ENCODE peak calls at places on chromosomes 6 and 20, in five cellular contexts. P, Y, J, F and C are unnamed samples.

GRCh38 chr6:116941727-116942126 is 64.7 kb downstream of the RFX6 start:
- DNase-seq in P (no peak), Y (no peak), J (no peak), F (no peak), C (no peak)

GRCh38 chr20:64244281-64244805 is 11.2 kb upstream of the PCMTD2 start:
- DNase-seq in P (no peak), Y (no peak), J (no peak), F (no peak), C (no peak)

GRCh38 chr20:844473-845225 is 11.1 kb downstream of the FAM110A start:
- DNase-seq in P (peak), Y (peak), J (peak), F (peak), C (peak)

GRCh38 chr20:31923388-31924271 is 28.2 kb downstream of the PDRG1 start:
- DNase-seq in P (no peak), Y (no peak), J (no peak), F (no peak), C (no peak)

GRCh38 chr6:45436544-45437440 is 59.1 kb upstream of the SUPT3H start:
- DNase-seq in P (no peak), Y (no peak), J (no peak), F (peak), C (no peak)

GRCh38 chr6:109237082-109237985 is 142.0 kb downstream of the CEP57L1 start:
- DNase-seq in P (no peak), Y (no peak), J (no peak), F (peak), C (peak)

GRCh38 chr6:34560366-34561226 is 4.5 kb upstream of the SPDEF start:
- DNase-seq in P (no peak), Y (no peak), J (no peak), F (peak), C (peak)

GRCh38 chr6:54700158-54700557 is 146.4 kb upstream of the FAM83B start:
- DNase-seq in P (no peak), Y (no peak), J (no peak), F (no peak), C (no peak)

GRCh38 chr6:14903176-14904088 is 342.4 kb upstream of the JARID2 start:
- DNase-seq in P (no peak), Y (no peak), J (no peak), F (peak), C (no peak)

GRCh38 chr20:1927217-1927616 is 32.0 kb downstream of the SIRPA start:
- DNase-seq in P (no peak), Y (no peak), J (no peak), F (no peak), C (no peak)

GRCh38 chr20:967796-968742 is 34.0 kb downstream of the RSPO4 start:
- DNase-seq in P (peak), Y (no peak), J (peak), F (peak), C (no peak)

GRCh38 chr6:36642913-36643817 is 35.3 kb upstream of the CDKN1A start:
- DNase-seq in P (peak), Y (no peak), J (peak), F (peak), C (no peak)